ENCODE peak calls at places on chromosomes 2 and 18, in four cellular contexts. D is heart left ventricle, K is neural progenitor cell, S is fibroblast of gingiva. U is an unnamed sample.

GRCh38 chr18:13233746-13234527 is 15.4 kb downstream of the LDLRAD4 start:
- DNase-seq in D (no peak), K (no peak), S (no peak), U (no peak)

GRCh38 chr2:126911111-126911796 is 12.6 kb downstream of the TEX51 start:
- DNase-seq in D (no peak), K (no peak), S (no peak), U (no peak)

GRCh38 chr2:183091318-183091953 is 12.9 kb downstream of the DUSP19 start:
- DNase-seq in D (no peak), K (no peak), S (no peak), U (no peak)

GRCh38 chr18:76977108-76977621 is 154.8 kb downstream of the ZNF236 start:
- DNase-seq in D (no peak), K (no peak), S (no peak), U (no peak)

GRCh38 chr2:7732497-7732896 is 815.3 kb downstream of the RNF144A start:
- DNase-seq in D (no peak), K (no peak), S (no peak), U (no peak)

GRCh38 chr2:55530539-55531081 is 11.1 kb downstream of the CFAP36 start:
- DNase-seq in D (no peak), K (no peak), S (no peak), U (no peak)

GRCh38 chr18:79472946-79473345 is 77.2 kb downstream of the NFATC1 start:
- DNase-seq in D (no peak), K (no peak), S (no peak), U (no peak)

GRCh38 chr2:218662377-218662776 is 2.9 kb downstream of the BCS1L start:
- DNase-seq in D (no peak), K (no peak), S (no peak), U (no peak)

GRCh38 chr2:129441610-129442009 is 537.9 kb upstream of the RAB6C start:
- DNase-seq in D (no peak), K (no peak), S (no peak), U (no peak)

GRCh38 chr18:49628993-49629795 is 67.3 kb downstream of the LIPG start:
- DNase-seq in D (peak; percentile 42), K (no peak), S (no peak), U (no peak)

GRCh38 chr2:162113771-162114168 is 38.3 kb downstream of the GCG start:
- DNase-seq in D (no peak), K (no peak), S (peak; percentile 43), U (no peak)

GRCh38 chr2:12091201-12091806 is 344.9 kb downstream of the LPIN1 start:
- DNase-seq in D (no peak), K (no peak), S (peak; percentile 69), U (peak; percentile 10)

GRCh38 chr2:27071990-27072830 is 756 bp upstream of the OST4 start:
- DNase-seq in D (peak; percentile 88), K (peak; percentile 69), S (peak; percentile 20), U (no peak)

GRCh38 chr2:190545082-190545481 is 10.6 kb upstream of the NEMP2 start:
- DNase-seq in D (no peak), K (no peak), S (no peak), U (no peak)

GRCh38 chr2:138831691-138832090 is 51.5 kb upstream of the NXPH2 start:
- DNase-seq in D (no peak), K (no peak), S (no peak), U (no peak)

GRCh38 chr2:128409326-128410034 is 90.8 kb upstream of the HS6ST1 start:
- DNase-seq in D (no peak), K (no peak), S (no peak), U (no peak)

GRCh38 chr2:33160217-33160616 is 213.5 kb downstream of the LTBP1 start:
- DNase-seq in D (no peak), K (no peak), S (no peak), U (no peak)

GRCh38 chr2:200609027-200609614 is 23.3 kb downstream of the AOX1 start:
- DNase-seq in D (no peak), K (no peak), S (peak; percentile 84), U (peak; percentile 64)

GRCh38 chr2:38080346-38080745 is 4.4 kb upstream of the CYP1B1 start:
- DNase-seq in D (no peak), K (no peak), S (no peak), U (no peak)

GRCh38 chr2:235414422-235414821 is 79.4 kb upstream of the AGAP1 start:
- DNase-seq in D (peak; percentile 91), K (no peak), S (no peak), U (no peak)

GRCh38 chr2:226985227-226985946 is 149.5 kb downstream of the RHBDD1 start:
- DNase-seq in D (no peak), K (peak; percentile 69), S (peak; percentile 82), U (peak; percentile 79)

U was measured in fibroblast of the conjunctiva.